ENCODE peak calls at places on chromosome X, in ten cellular contexts. X is transverse colon, R is H1, L is stomach, M is GM12878, W is HepG2, D is A549, K is tibial nerve, H is ovary, O is upper lobe of left lung. P is an unnamed sample.

GRCh38 chrX:140764401-140764919 is 54.9 kb downstream of the LINC00632 start:
- DNase-seq in X (no peak), R (peak), L (no peak), M (no peak), W (no peak), D (peak), K (no peak), H (peak), O (peak), P (no peak)

GRCh38 chrX:155577682-155578081 is 35.1 kb downstream of the TMLHE start:
- DNase-seq in X (no peak), R (no peak), L (no peak), M (peak), W (no peak), D (no peak), K (no peak), H (no peak), O (peak), P (no peak)

GRCh38 chrX:8504451-8504850 is 39.8 kb downstream of the VCX3B start:
- DNase-seq in X (no peak), R (no peak), L (no peak), M (no peak), W (no peak), D (peak), K (no peak), H (no peak), O (no peak), P (no peak)

GRCh38 chrX:20664774-20665173 is 398.1 kb upstream of the RPS6KA3 start:
- DNase-seq in X (no peak), R (no peak), L (no peak), M (no peak), W (no peak), D (no peak), K (no peak), H (no peak), O (no peak), P (no peak)

GRCh38 chrX:21586001-21586400 is 72.1 kb downstream of the KLHL34 start:
- DNase-seq in X (no peak), R (no peak), L (no peak), M (no peak), W (no peak), D (no peak), K (no peak), H (no peak), O (no peak), P (no peak)

GRCh38 chrX:42149786-42150185 is 226.4 kb upstream of the CASK start:
- DNase-seq in X (no peak), R (no peak), L (no peak), M (no peak), W (no peak), D (no peak), K (no peak), H (no peak), O (no peak), P (no peak)

GRCh38 chrX:77431227-77431626 is 16.0 kb upstream of the FGF16 start:
- DNase-seq in X (no peak), R (no peak), L (no peak), M (no peak), W (no peak), D (no peak), K (peak), H (no peak), O (peak), P (no peak)

GRCh38 chrX:140766024-140766611 is 56.6 kb downstream of the LINC00632 start:
- DNase-seq in X (peak), R (no peak), L (peak), M (no peak), W (peak), D (peak), K (peak), H (peak), O (peak), P (no peak)

GRCh38 chrX:97666890-97667289 is 783.2 kb downstream of the RPA4 start:
- DNase-seq in X (no peak), R (no peak), L (no peak), M (no peak), W (no peak), D (no peak), K (no peak), H (no peak), O (no peak), P (no peak)

GRCh38 chrX:17441965-17442364 is 67.0 kb downstream of the NHS start:
- DNase-seq in X (no peak), R (no peak), L (no peak), M (no peak), W (no peak), D (no peak), K (no peak), H (no peak), O (no peak), P (no peak)

GRCh38 chrX:35890699-35891098 is 28.8 kb upstream of the CFAP47 start:
- DNase-seq in X (peak), R (peak), L (peak), M (no peak), W (peak), D (peak), K (no peak), H (no peak), O (peak), P (no peak)

GRCh38 chrX:65644621-65645287 is 22.7 kb upstream of the MSN start:
- DNase-seq in X (peak), R (no peak), L (peak), M (no peak), W (no peak), D (peak), K (peak), H (peak), O (peak), P (no peak)

GRCh38 chrX:149275836-149276235 is 229.3 kb downstream of the IDS start:
- DNase-seq in X (no peak), R (no peak), L (no peak), M (no peak), W (no peak), D (no peak), K (no peak), H (no peak), O (no peak), P (no peak)

GRCh38 chrX:10467793-10468192 is 152.6 kb downstream of the MID1 start:
- DNase-seq in X (no peak), R (no peak), L (no peak), M (no peak), W (no peak), D (no peak), K (no peak), H (no peak), O (no peak), P (no peak)

GRCh38 chrX:15242899-15243555 is 26.9 kb downstream of the ASB9 start:
- DNase-seq in X (peak), R (no peak), L (no peak), M (peak), W (peak), D (peak), K (peak), H (no peak), O (no peak), P (no peak)

GRCh38 chrX:153371256-153371655 is 29.9 kb downstream of the PNMA6E start:
- DNase-seq in X (no peak), R (no peak), L (no peak), M (no peak), W (no peak), D (no peak), K (no peak), H (peak), O (no peak), P (no peak)

GRCh38 chrX:38312436-38312835 is 14.9 kb downstream of the RPGR start:
- DNase-seq in X (no peak), R (no peak), L (no peak), M (no peak), W (no peak), D (peak), K (no peak), H (no peak), O (no peak), P (no peak)

GRCh38 chrX:15447985-15448639 is 45.0 kb downstream of the PIR start:
- DNase-seq in X (no peak), R (no peak), L (no peak), M (no peak), W (no peak), D (no peak), K (no peak), H (no peak), O (no peak), P (no peak)

GRCh38 chrX:13404364-13404763 is 84.5 kb upstream of the ATXN3L start:
- DNase-seq in X (no peak), R (no peak), L (no peak), M (no peak), W (no peak), D (no peak), K (no peak), H (no peak), O (no peak), P (no peak)

GRCh38 chrX:134528936-134529335 is 69.0 kb downstream of the HPRT1 start:
- DNase-seq in X (no peak), R (no peak), L (no peak), M (no peak), W (no peak), D (no peak), K (no peak), H (peak), O (no peak), P (no peak)

GRCh38 chrX:134524181-134524580 is 64.2 kb downstream of the HPRT1 start:
- DNase-seq in X (no peak), R (no peak), L (no peak), M (no peak), W (no peak), D (no peak), K (no peak), H (peak), O (no peak), P (no peak)

GRCh38 chrX:134529481-134529880 is 69.5 kb downstream of the HPRT1 start:
- DNase-seq in X (no peak), R (no peak), L (no peak), M (no peak), W (no peak), D (no peak), K (no peak), H (no peak), O (no peak), P (no peak)

GRCh38 chrX:134526399-134526798 is 66.4 kb downstream of the HPRT1 start:
- DNase-seq in X (no peak), R (no peak), L (no peak), M (no peak), W (no peak), D (no peak), K (no peak), H (no peak), O (no peak), P (no peak)

GRCh38 chrX:134525086-134525792 is 65.3 kb downstream of the HPRT1 start:
- DNase-seq in X (no peak), R (no peak), L (no peak), M (no peak), W (no peak), D (no peak), K (no peak), H (no peak), O (no peak), P (no peak)
- TF ChIP-seq EP300 in X (no peak), R (no peak), L (no peak), M (no peak), W (no peak), D (no peak), K (no peak), H (no peak), O (no peak), P (no peak)

DNA sequence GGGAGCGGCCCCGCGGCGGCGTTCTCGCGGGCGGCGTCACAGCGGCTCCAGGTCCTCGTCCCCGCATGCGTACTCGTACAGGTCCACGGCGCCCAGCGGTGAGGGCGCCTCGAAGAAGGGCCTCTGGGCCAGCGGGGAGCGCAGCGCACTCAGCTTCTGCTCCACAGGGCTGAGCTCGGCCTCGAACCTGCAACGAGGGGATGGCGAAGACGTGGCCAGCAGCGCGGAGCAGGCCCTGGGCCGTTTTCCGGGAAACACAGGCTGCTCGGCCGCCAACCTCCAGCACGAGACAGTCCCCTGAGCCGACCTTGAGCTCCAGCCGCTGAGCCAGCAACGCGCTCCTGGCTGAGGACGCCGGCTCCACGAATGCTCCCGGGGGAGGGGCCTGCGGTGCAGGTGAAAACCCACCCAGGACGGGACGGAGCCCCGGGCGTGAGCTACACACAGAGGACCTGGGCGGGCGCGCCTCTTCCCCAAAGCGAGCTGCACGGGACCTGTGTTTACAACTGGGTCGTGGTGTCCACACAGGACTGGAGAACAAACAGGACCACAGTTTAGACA is 15.8 kb upstream of the GTPBP6 start:
- DNase-seq in X (no peak), R (no peak), L (no peak), M (no peak), W (no peak), D (no peak), K (no peak), H (no peak), O (no peak), P (no peak)
- H3K27ac ChIP-seq in X (no peak), R (no peak), L (no peak), M (no peak), W (no peak), D (no peak), K (no peak), H (no peak), O (no peak), P (no peak)

GRCh38 chrX:107714196-107714811 is 61.3 kb downstream of the TSC22D3 start:
- DNase-seq in X (peak), R (no peak), L (no peak), M (no peak), W (no peak), D (no peak), K (no peak), H (no peak), O (no peak), P (no peak)
- TF ChIP-seq EP300 in X (no peak), R (no peak), L (no peak), M (no peak), W (no peak), D (no peak), K (peak), H (no peak), O (no peak), P (no peak)

GRCh38 chrX:72050011-72050410 is 81.7 kb downstream of the RTL5 start:
- DNase-seq in X (no peak), R (no peak), L (no peak), M (no peak), W (no peak), D (no peak), K (no peak), H (no peak), O (no peak), P (no peak)

GRCh38 chrX:72048515-72049455 is 82.9 kb downstream of the RTL5 start:
- DNase-seq in X (peak), R (no peak), L (no peak), M (no peak), W (no peak), D (peak), K (no peak), H (no peak), O (no peak), P (no peak)

GRCh38 chrX:72045552-72046277 is 86.0 kb downstream of the RTL5 start:
- DNase-seq in X (no peak), R (peak), L (no peak), M (no peak), W (no peak), D (peak), K (no peak), H (no peak), O (peak), P (no peak)

GRCh38 chrX:72045141-72045540 is 86.6 kb downstream of the RTL5 start:
- DNase-seq in X (no peak), R (no peak), L (no peak), M (no peak), W (no peak), D (no peak), K (no peak), H (no peak), O (no peak), P (no peak)

GRCh38 chrX:72046447-72046846 is 85.3 kb downstream of the RTL5 start:
- DNase-seq in X (no peak), R (no peak), L (no peak), M (no peak), W (no peak), D (no peak), K (no peak), H (no peak), O (no peak), P (no peak)
- H3K27ac ChIP-seq in X (peak), R (peak), L (peak), M (no peak), W (no peak), D (no peak), K (no peak), H (no peak), O (no peak), P (peak)

DNA sequence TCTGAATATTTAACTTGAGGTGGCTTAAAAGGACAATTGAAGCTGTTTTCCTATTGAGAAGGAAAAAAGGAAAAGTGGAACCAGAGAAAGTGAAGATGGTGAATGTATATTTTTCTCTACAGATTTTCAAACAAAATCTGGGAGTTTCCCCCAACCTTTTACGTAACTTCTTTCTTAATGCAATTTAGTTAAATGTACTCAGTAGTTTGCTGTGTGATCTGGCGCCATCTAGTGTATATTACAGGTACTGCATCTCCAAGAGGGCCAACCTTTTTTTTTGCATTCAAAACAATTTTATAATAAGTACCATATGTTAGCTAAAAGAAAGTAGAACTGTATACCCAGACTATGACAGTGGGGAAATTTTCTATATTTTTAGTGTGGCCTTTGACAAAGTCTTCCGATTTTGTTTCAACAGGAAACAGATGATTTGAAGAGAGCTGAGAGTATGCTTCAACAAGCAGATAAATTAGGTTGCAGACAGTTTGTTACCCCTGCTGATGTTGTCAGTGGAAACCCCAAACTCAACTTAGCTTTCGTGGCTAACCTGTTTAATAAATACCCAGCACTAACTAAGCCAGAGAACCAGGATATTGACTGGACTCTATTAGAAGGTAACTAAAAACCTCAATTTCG is 82.0 kb downstream of the PLS3 start:
- DNase-seq in X (peak), R (no peak), L (peak), M (peak), W (peak), D (peak), K (peak), H (no peak), O (peak), P (no peak)
- TF ChIP-seq EP300 in X (no peak), R (no peak), L (no peak), M (no peak), W (no peak), D (no peak), K (no peak), H (no peak), O (no peak), P (no peak)

GRCh38 chrX:49856819-49857218 is 22.5 kb upstream of the USP27X start:
- DNase-seq in X (no peak), R (no peak), L (no peak), M (no peak), W (no peak), D (no peak), K (no peak), H (no peak), O (no peak), P (no peak)
- H3K27ac ChIP-seq in X (no peak), R (no peak), L (no peak), M (no peak), W (no peak), D (no peak), K (no peak), H (no peak), O (no peak), P (no peak)

DNA sequence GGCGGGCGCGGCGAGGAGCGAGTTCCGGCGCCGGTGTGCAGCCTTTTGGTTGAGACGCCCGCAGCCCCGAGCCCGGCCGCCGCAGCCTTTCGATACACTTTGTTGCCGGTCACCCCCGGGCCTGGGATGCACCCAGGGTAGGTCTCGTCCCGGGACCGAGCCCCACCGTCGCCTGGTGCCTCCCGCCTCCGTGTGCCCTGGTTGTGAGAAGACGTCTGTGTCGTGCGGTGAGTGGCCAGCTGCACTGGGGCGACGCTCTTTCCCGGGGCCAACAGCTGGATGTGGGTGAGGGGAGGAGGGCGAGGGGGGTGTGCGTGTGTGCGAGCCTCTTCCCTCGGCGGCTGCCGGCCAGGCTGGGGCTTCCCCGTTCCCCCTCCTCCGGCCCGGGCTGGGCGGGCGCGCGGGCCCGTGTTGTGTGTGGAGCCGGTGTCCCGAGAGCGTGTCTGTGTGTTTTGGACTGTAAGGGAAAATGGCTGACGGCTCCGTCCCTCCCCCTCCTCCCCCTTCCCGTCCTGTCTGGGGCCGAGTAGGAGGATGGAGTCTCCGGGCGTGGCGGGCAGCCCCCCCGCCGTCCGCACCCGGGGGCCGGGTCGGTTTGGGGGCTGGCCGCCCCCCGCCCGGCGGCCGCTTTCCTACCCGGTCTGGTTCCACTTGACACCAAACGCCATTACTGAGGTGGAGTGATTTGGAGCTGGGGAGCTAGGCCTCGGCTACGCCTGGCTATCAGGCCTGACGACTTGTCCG is 810 bp downstream of the USP9X start:
- DNase-seq in X (peak), R (no peak), L (peak), M (no peak), W (peak), D (peak), K (peak), H (peak), O (peak), P (no peak)
- TF ChIP-seq EP300 in X (no peak), R (no peak), L (no peak), M (no peak), W (no peak), D (no peak), K (no peak), H (no peak), O (no peak), P (no peak)

DNA sequence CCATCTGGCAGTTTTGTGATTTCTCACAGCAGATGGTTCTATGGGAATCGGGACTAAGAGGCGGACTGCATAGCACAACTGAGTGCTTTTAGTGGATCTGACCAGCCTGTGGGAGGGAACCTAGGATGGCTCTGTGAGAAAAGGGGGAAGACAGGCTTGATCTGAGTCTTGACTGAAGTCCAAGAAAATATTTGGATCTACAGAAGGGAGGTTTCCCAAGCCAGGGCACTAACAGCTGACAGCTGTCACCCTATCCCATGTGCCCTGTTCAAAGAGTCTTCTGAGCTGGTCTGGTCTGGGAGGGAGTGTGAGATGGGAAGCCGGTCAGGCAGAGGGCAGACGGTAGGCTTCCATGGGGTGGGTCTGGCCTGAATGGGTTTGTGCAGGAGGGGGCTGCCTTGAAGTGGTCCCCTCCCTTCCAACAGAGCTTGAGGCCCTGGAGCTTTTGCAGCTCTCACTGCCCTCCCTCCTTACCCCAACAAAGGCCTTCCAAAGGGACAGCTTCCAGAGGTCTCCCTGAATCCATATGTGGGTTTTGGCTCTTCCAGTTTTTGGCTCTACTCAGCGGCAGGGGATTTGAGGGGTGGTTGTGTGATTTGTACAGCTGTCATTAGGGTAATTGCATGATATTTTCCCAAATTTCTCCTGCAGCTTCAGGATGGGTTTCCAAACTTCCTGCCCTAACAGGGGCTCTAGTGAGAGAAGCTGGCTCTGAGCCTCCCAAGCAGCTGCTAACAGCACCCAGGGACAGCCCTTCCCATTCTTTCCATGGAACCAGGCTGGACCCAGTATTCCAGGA is 643.7 kb downstream of the BCOR start:
- DNase-seq in X (no peak), R (no peak), L (no peak), M (no peak), W (no peak), D (no peak), K (no peak), H (no peak), O (no peak), P (no peak)
- H3K27ac ChIP-seq in X (no peak), R (no peak), L (no peak), M (no peak), W (no peak), D (no peak), K (no peak), H (no peak), O (no peak), P (no peak)